ENCODE peak calls at places on chromosome 5, in five cellular contexts. V is adrenal gland, B is sigmoid colon, Z is K562, S is IMR-90. J is an unnamed sample.
A peak's percentile ranks its signal among the peaks of the same experiment; 100 is the strongest.

GRCh38 chr5:9192286-9192685 is 353.6 kb downstream of the SEMA5A start:
- DNase-seq in V (no peak), B (no peak), Z (no peak), S (no peak), J (no peak)

GRCh38 chr5:104347119-104347708 is 784.6 kb upstream of the NUDT12 start:
- DNase-seq in V (no peak), B (no peak), Z (peak; percentile 1), S (peak; percentile 38), J (no peak)

GRCh38 chr5:69528015-69528414 is 32.0 kb upstream of the GTF2H2C start:
- DNase-seq in V (no peak), B (no peak), Z (no peak), S (no peak), J (no peak)

GRCh38 chr5:142426676-142427364 is 102.0 kb upstream of the SPRY4 start:
- DNase-seq in V (no peak), B (no peak), Z (no peak), S (no peak), J (no peak)

GRCh38 chr5:62689599-62690368 is 111.2 kb downstream of the LRRC70 start:
- DNase-seq in V (no peak), B (no peak), Z (no peak), S (no peak), J (no peak)

GRCh38 chr5:11258001-11258400 is 497.0 kb upstream of the DAP start:
- DNase-seq in V (no peak), B (no peak), Z (no peak), S (no peak), J (no peak)

GRCh38 chr5:95670568-95670967 is 12.2 kb downstream of the SPATA9 start:
- DNase-seq in V (no peak), B (no peak), Z (no peak), S (peak; percentile 26), J (no peak)

GRCh38 chr5:102596113-102596512 is 97.3 kb upstream of the SLCO6A1 start:
- DNase-seq in V (no peak), B (no peak), Z (no peak), S (no peak), J (no peak)

GRCh38 chr5:98791110-98791509 is 17.6 kb downstream of the RGMB start:
- DNase-seq in V (no peak), B (no peak), Z (no peak), S (no peak), J (no peak)

GRCh38 chr5:96567188-96567587 is 95.0 kb upstream of the CAST start:
- DNase-seq in V (no peak), B (no peak), Z (no peak), S (peak; percentile 43), J (no peak)

GRCh38 chr5:39547548-39548154 is 122.9 kb upstream of the DAB2 start:
- DNase-seq in V (peak; percentile 50), B (no peak), Z (peak; percentile 63), S (peak; percentile 68), J (no peak)

GRCh38 chr5:124371121-124371706 is 375.2 kb downstream of the ZNF608 start:
- DNase-seq in V (no peak), B (peak; percentile 81), Z (no peak), S (peak; percentile 4), J (peak; percentile 80)

GRCh38 chr5:173535166-173535975 is 81.1 kb downstream of the BOD1 start:
- DNase-seq in V (no peak), B (no peak), Z (no peak), S (peak; percentile 46), J (no peak)
- TF ChIP-seq POLR2A in V (no peak), B (no peak), Z (no peak), S (no peak), J (no peak)

DNA sequence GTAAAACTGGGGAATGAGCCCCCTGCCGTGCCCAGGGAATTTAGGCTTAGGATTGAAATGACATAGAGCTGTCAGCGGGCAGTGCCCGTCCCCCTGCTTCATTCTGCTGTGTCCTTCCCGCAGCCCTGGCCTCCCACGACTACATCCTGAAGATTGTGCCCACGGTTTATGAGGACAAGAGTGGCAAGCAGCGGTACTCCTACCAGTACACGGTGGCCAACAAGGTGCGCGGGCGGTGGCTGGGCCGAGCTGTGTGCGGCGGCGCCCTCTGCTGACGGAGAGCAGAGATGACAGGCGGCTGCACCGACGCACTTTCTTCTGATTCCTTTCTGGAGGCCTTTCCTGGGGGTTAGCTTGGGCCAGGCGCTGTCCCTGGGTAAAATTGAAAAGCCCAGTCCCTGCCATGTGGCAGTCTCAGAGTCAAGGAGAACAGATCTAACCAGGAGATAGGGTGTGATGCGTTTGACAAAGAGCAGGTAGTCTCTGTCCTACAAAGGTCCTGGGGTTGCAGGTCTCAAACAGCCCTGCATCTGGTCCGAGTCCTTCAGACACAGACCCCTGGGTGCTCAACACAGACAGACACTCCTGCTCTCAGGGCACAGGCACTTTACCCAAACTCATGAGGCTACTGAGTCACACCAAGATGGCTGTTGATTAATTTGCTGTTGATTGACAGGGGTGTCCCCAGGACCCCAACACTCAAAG is 26.8 kb upstream of the RPL26L1 start:
- DNase-seq in V (peak; percentile 71), B (peak; percentile 91), Z (peak; percentile 75), S (peak; percentile 78), J (peak; percentile 90)
- H3K36me3 ChIP-seq in V (no peaks in the 10 kb centered on the region), B (peaks cover 51% of the 10 kb centered on the region), Z (peaks cover 4% of the 10 kb centered on the region), S (peaks cover 26% of the 10 kb centered on the region), J (peaks cover 38% of the 10 kb centered on the region)

DNA sequence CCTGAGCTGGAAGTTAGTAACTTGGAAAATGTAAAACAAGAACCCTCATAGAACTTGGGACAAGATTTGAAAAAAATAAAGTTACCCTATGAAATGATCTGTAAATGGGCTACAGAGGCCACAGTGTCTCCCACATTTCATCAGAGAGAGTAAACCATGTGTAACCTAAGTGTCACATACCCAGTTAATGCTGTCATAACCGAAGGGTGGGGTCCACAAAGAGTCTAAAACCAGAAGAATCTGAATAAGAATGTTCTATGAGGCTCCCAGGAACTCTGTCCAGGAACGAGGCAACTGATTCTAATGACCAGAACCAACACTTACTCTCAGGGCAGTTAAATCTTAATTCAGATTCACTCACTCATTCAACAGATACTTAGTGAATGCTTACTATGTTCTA is 1.0 kb upstream of the FAM13B start:
- DNase-seq in V (no peak), B (no peak), Z (no peak), S (peak; percentile 51), J (no peak)
- TF ChIP-seq POLR2A in V (no peak), B (no peak), Z (no peak), S (no peak), J (no peak)

DNA sequence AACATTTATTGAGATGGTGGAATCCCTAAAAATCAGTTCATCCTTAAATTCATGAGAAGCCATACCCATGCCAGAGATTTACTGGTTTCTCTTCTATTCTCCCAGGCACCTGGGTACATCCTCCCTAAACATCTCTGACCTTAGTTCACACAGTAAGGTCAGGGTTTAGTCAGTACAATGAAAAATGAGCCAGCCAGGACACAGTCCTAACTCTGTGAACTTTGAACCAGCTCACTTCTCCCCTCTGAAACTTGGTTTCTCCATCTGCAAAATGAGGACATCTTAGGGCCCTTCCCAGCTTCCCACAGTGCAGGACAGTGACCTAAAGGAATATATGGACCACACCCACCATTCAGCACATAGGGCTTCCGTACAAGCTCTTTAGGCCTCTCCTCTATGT is 1.9 kb downstream of the NOP16 start:
- DNase-seq in V (no peak), B (no peak), Z (no peak), S (no peak), J (no peak)
- H3K36me3 ChIP-seq in V (no peaks in the 10 kb centered on the region), B (peaks cover 59% of the 10 kb centered on the region), Z (peaks cover 81% of the 10 kb centered on the region), S (peaks cover 40% of the 10 kb centered on the region), J (peaks cover 47% of the 10 kb centered on the region)

GRCh38 chr5:174235226-174235992 is 189.9 kb downstream of the NSG2 start:
- DNase-seq in V (no peak), B (no peak), Z (no peak), S (no peak), J (no peak)

GRCh38 chr5:174229640-174230350 is 184.3 kb downstream of the NSG2 start:
- DNase-seq in V (no peak), B (no peak), Z (no peak), S (peak; percentile 4), J (no peak)

GRCh38 chr5:174235993-174236528 is 190.6 kb downstream of the NSG2 start:
- DNase-seq in V (no peak), B (no peak), Z (no peak), S (no peak), J (no peak)

GRCh38 chr5:174231961-174232487 is 186.5 kb downstream of the NSG2 start:
- DNase-seq in V (no peak), B (no peak), Z (no peak), S (no peak), J (no peak)

GRCh38 chr5:174234388-174234787 is 188.9 kb downstream of the NSG2 start:
- DNase-seq in V (no peak), B (no peak), Z (no peak), S (no peak), J (no peak)
- TF ChIP-seq POLR2A in V (no peak), B (no peak), Z (no peak), S (no peak), J (no peak)

GRCh38 chr5:37174928-37175327 is 74.2 kb downstream of the CPLANE1 start:
- DNase-seq in V (no peak), B (no peak), Z (no peak), S (no peak), J (no peak)

GRCh38 chr5:37172957-37173356 is 76.2 kb downstream of the CPLANE1 start:
- DNase-seq in V (no peak), B (no peak), Z (no peak), S (no peak), J (no peak)

GRCh38 chr5:37165761-37166160 is 83.4 kb downstream of the CPLANE1 start:
- DNase-seq in V (no peak), B (no peak), Z (no peak), S (no peak), J (no peak)

GRCh38 chr5:37166197-37166596 is 83.0 kb downstream of the CPLANE1 start:
- DNase-seq in V (no peak), B (no peak), Z (no peak), S (no peak), J (no peak)

DNA sequence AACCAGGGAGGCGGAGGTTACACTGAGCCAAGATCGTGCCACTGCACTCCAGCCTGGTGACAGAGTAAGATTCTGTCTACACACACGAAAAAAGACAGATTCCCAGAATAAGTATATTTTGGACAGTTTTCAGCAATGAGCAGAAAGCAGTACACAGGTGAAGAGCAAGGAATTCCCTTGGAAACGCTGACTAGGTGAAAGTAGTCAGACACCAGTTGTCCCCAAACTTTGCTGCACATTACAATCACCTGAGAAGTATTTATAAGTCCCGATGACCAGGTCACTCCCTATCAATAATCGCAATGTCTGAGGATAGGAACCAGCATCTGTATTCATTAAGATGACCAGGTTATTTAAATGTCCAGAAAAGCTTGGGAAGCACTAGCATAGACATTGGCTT is 78.3 kb downstream of the CPLANE1 start:
- DNase-seq in V (no peak), B (no peak), Z (no peak), S (no peak), J (no peak)
- H3K36me3 ChIP-seq in V (no peaks in the 10 kb centered on the region), B (no peaks in the 10 kb centered on the region), Z (no peaks in the 10 kb centered on the region), S (peaks cover 26% of the 10 kb centered on the region), J (peaks cover 81% of the 10 kb centered on the region)

DNA sequence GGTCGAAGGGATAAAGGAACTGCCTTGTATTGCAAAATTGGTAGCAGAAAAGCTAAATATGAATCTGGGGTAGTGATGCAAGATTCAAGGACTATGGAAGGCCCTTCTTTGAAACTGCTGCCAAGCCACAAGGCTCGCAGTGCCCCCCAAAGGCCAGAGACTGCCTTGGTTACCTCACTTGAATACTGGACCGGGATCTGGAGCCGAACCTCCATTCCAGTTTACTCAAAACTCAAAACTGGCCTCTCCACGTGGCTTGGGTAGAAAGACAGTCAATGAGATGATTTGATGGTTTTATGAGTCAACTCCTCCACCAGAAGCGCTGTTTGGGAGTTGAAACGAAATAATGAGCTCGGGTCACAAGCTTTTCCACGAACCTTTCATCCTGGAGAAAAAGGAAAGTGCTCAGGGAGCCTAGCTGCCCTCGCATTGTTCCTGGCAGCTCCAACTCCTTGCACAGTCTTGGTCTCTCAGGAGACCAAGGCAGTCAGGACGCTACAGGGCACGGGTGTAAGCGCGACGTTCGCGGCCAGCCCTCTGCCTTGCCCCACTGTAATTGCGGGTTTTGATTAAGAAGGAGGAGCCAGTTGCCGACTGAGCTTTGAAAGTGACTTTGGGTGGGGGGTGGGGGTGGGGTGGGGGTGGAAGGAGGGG is 2.8 kb downstream of the ST8SIA4 start:
- DNase-seq in V (no peak), B (peak; percentile 67), Z (peak; percentile 16), S (no peak), J (peak; percentile 73)
- TF ChIP-seq POLR2A in V (no peak), B (no peak), Z (no peak), S (no peak), J (no peak)

J was measured in suprapubic skin.